ENCODE peak calls at places on chromosomes 13 and 19, in eight cellular contexts. M, B, S, A, I, J, Q and O are unnamed samples.

GRCh38 chr19:40139533-40140287 is 49.0 kb upstream of the ZNF780A start:
- DNase-seq in M (peak; percentile 35), A (peak; percentile 50), I (peak; percentile 45), Q (no peak), S (peak; percentile 35), B (peak; percentile 48), J (peak; percentile 47), O (peak; percentile 78)

GRCh38 chr19:31541396-31541795 is 192.2 kb upstream of the TSHZ3 start:
- DNase-seq in I (no peak), B (no peak), J (no peak), A (no peak), S (no peak), Q (no peak), M (no peak), O (no peak)

GRCh38 chr19:51821921-51822716 is 27.2 kb downstream of the FPR3 start:
- DNase-seq in B (no peak), I (no peak), M (no peak), J (no peak), Q (no peak), S (no peak), A (no peak), O (no peak)

GRCh38 chr13:21310220-21310619 is 133.8 kb downstream of the MRPL57 start:
- DNase-seq in A (no peak), J (no peak), I (no peak), Q (no peak), M (no peak), B (no peak), S (no peak), O (no peak)

GRCh38 chr13:108342369-108343289 is 73.1 kb downstream of the TNFSF13B start:
- DNase-seq in S (no peak), A (peak; percentile 6), J (no peak), M (peak; percentile 15), Q (peak; percentile 3), I (no peak), B (peak; percentile 16), O (peak; percentile 65)

GRCh38 chr19:18098891-18099622 is 1.5 kb downstream of the MAST3 start:
- DNase-seq in B (no peak), S (peak; percentile 72), M (no peak), A (no peak), J (no peak), Q (peak; percentile 84), I (no peak), O (peak; percentile 58)

GRCh38 chr19:1355258-1355973 is 28.3 kb upstream of the NDUFS7 start:
- DNase-seq in J (no peak), I (no peak), S (peak; percentile 56), Q (no peak), B (no peak), A (no peak), M (no peak), O (no peak)

GRCh38 chr13:23751195-23751594 is 138.0 kb downstream of the MIPEP start:
- DNase-seq in Q (peak; percentile 41), S (no peak), J (no peak), A (no peak), M (peak; percentile 12), B (no peak), I (no peak), O (no peak)

GRCh38 chr13:84940801-84941200 is 858.4 kb downstream of the SLITRK6 start:
- DNase-seq in B (no peak), I (no peak), S (no peak), M (no peak), A (no peak), Q (no peak), J (no peak), O (no peak)

GRCh38 chr19:13526552-13526951 is 20.3 kb upstream of the CACNA1A start:
- DNase-seq in Q (no peak), A (no peak), B (peak; percentile 19), M (no peak), J (peak; percentile 83), S (peak; percentile 56), I (no peak), O (peak; percentile 77)

GRCh38 chr13:41590643-41591042 is 133.3 kb downstream of the RGCC start:
- DNase-seq in Q (no peak), B (no peak), I (no peak), M (no peak), A (no peak), S (no peak), J (no peak), O (no peak)

GRCh38 chr13:93344048-93344447 is 117.4 kb downstream of the GPC6 start:
- DNase-seq in M (peak; percentile 54), B (no peak), A (no peak), J (no peak), Q (no peak), I (no peak), S (no peak), O (no peak)

GRCh38 chr19:7471696-7472620 is 16.9 kb downstream of the PEX11G start:
- DNase-seq in I (no peak), M (no peak), A (no peak), Q (no peak), B (no peak), S (no peak), J (no peak), O (no peak)

GRCh38 chr13:25377244-25377962 is 5.6 kb downstream of the ATP8A2 start:
- DNase-seq in Q (no peak), B (no peak), S (no peak), I (no peak), A (no peak), M (no peak), J (no peak), O (no peak)

GRCh38 chr13:90201198-90201597 is 1146.3 kb upstream of the MIR17HG start:
- DNase-seq in B (no peak), A (no peak), S (no peak), M (no peak), Q (no peak), J (no peak), I (no peak), O (no peak)

GRCh38 chr19:49869484-49870308 is 2.3 kb upstream of the PNKP start:
- DNase-seq in A (peak; percentile 100), J (peak; percentile 99), Q (peak; percentile 100), S (peak; percentile 82), B (peak; percentile 100), I (peak; percentile 100), M (peak; percentile 99), O (peak; percentile 100)
- TF ChIP-seq EZH2 in A (no peak), J (no peak), Q (no peak), S (no peak), B (no peak), I (no peak), M (no peak), O (no peak)

GRCh38 chr13:114071441-114071840 is 61.0 kb downstream of the RASA3 start:
- DNase-seq in Q (no peak), I (no peak), S (no peak), J (no peak), B (no peak), M (no peak), A (no peak), O (no peak)

GRCh38 chr13:114070098-114070799 is 62.2 kb downstream of the RASA3 start:
- DNase-seq in A (no peak), S (no peak), I (no peak), M (no peak), Q (no peak), B (no peak), J (no peak), O (no peak)

GRCh38 chr13:114072421-114072820 is 60.0 kb downstream of the RASA3 start:
- DNase-seq in M (no peak), I (no peak), J (no peak), S (no peak), B (no peak), Q (no peak), A (no peak), O (no peak)

GRCh38 chr13:114073881-114074551 is 58.4 kb downstream of the RASA3 start:
- DNase-seq in I (no peak), Q (no peak), M (no peak), B (no peak), A (no peak), J (no peak), S (no peak), O (no peak)

DNA sequence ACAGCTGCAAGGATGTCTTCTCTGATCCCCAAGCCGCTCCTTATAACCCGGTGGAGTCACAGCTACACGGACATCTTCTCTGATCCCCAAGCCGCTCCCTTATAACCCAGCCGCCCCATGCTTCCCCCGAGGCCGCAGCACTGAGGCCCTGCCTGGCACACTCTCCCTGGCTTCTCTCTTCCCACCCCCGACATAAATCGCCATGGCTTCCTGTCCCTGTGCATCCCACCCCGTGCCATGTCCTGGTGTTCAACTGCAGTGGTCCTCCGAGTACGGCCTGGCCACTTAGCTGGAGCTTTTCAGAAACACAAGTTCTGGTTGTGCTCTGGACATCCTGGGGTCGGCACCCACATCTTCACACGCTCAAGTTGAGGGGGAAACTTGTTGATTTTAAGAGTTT is 60.4 kb downstream of the RASA3 start:
- DNase-seq in S (no peak), Q (no peak), A (peak; percentile 62), B (no peak), M (no peak), I (no peak), J (no peak), O (no peak)
- H3K27ac ChIP-seq in S (no peak overlapping the region), Q (no peak overlapping the region), A (no peak overlapping the region), B (no peak overlapping the region), M (no peak overlapping the region), I (no peak overlapping the region), J (no peak overlapping the region), O (no peak overlapping the region)

GRCh38 chr13:50892162-50892944 is 17.2 kb upstream of the RNASEH2B start:
- DNase-seq in Q (no peak), A (no peak), M (no peak), B (no peak), S (no peak), J (no peak), I (no peak), O (no peak)
- TF ChIP-seq POLR2AphosphoS5 in Q (peak; percentile 69), A (no peak), M (no peak), B (no peak), S (no peak), J (no peak), I (no peak), O (no peak)

DNA sequence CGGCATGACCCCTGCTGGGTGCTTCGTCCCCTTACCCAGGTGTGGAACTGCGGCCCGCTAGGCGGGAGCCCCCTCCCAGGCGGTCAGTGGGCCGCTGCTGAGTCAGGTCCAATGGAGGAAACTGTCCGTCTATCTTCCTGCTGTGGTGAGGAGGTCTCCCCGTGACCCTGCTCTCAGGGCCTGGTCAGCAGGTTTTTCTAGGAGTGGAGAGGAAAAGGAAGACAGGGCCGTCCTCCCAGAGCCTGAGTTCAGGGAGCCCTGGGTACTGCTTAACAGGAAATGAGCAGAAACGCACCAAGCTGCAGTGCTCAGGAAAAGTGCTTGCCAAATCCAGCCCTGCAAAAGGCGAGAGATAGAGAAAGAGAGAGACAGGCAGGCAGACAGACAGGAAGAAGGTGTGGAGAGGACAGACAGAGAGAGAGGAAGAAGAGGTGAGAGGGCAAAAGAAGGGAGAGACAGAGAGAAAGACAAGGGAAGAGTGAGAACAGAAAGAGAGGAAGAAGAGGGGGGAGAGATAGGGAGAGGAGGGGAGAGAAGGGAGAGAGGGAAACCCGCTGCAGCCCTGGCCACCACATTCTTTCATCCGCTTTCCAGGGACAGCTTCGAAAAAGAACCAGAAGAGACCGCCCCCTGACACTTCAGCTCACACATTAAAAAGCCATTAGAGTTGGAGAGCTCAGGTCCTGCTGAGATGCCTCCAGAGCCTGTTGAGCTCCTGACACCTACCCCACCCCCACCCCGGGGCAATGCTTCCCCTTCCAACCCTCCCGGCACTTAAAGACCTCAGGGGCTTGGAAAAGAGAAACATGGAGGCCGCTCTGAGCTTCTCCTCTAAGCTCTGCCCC is 10.1 kb downstream of the SH3GL1 start:
- DNase-seq in Q (no peak), J (no peak), S (no peak), A (peak; percentile 85), I (no peak), M (no peak), B (no peak), O (peak; percentile 85)
- TF ChIP-seq EZH2 in Q (no peak), J (no peak), S (no peak), A (no peak), I (no peak), M (no peak), B (no peak), O (no peak)